ENCODE peak calls at places on chromosomes 3 and 15, in six cellular contexts. V, E, N, T, B and U are unnamed samples.

GRCh38 chr3:52190294-52190841 is 7.6 kb upstream of the ALAS1 start:
- DNase-seq in V (peak; percentile 78), E (peak; percentile 92), N (no peak), T (peak; percentile 49), B (no peak), U (no peak)

GRCh38 chr3:58059349-58060321 is 51.4 kb downstream of the FLNB start:
- DNase-seq in V (peak; percentile 80), E (peak; percentile 91), N (no peak), T (peak; percentile 99), B (no peak), U (no peak)

GRCh38 chr3:129025108-129025507 is 24.0 kb downstream of the EFCC1 start:
- DNase-seq in V (no peak), E (no peak), N (no peak), T (no peak), B (no peak), U (no peak)

GRCh38 chr3:8746780-8747345 is 13.3 kb downstream of the CAV3 start:
- DNase-seq in V (peak; percentile 38), E (no peak), N (no peak), T (no peak), B (no peak), U (no peak)

GRCh38 chr15:76198456-76199105 is 112.7 kb downstream of the ETFA start:
- DNase-seq in V (no peak), E (no peak), N (no peak), T (no peak), B (no peak), U (no peak)

GRCh38 chr15:35281515-35281914 is 196.4 kb upstream of the NANOGP8 start:
- DNase-seq in V (no peak), E (peak; percentile 11), N (no peak), T (peak; percentile 70), B (peak; percentile 69), U (peak; percentile 87)

GRCh38 chr3:97958396-97958795 is 13.8 kb downstream of the RIOX2 start:
- DNase-seq in V (peak; percentile 48), E (no peak), N (no peak), T (peak; percentile 52), B (no peak), U (no peak)

GRCh38 chr3:136239094-136239493 is 11.0 kb upstream of the PCCB start:
- DNase-seq in V (no peak), E (no peak), N (no peak), T (no peak), B (no peak), U (peak; percentile 23)

GRCh38 chr3:69161587-69162196 is 39.3 kb upstream of the LMOD3 start:
- DNase-seq in V (peak; percentile 71), E (peak; percentile 71), N (no peak), T (peak; percentile 53), B (peak; percentile 59), U (peak; percentile 52)

GRCh38 chr3:48155122-48155521 is 33.1 kb downstream of the CDC25A start:
- DNase-seq in V (peak; percentile 56), E (peak; percentile 60), N (no peak), T (peak; percentile 94), B (peak; percentile 95), U (peak; percentile 94)

GRCh38 chr3:126478581-126479310 is 3.1 kb upstream of the ZXDC start:
- DNase-seq in V (no peak), E (no peak), N (no peak), T (no peak), B (no peak), U (no peak)

GRCh38 chr3:59046839-59047238 is 3.0 kb downstream of the CFAP20DC start:
- DNase-seq in V (no peak), E (no peak), N (no peak), T (no peak), B (peak; percentile 42), U (peak; percentile 59)

GRCh38 chr3:64518496-64518895 is 169.3 kb downstream of the ADAMTS9 start:
- DNase-seq in V (no peak), E (no peak), N (no peak), T (no peak), B (peak; percentile 84), U (peak; percentile 5)

GRCh38 chr3:102936511-102936910 is 501.7 kb downstream of the ZPLD1 start:
- DNase-seq in V (no peak), E (peak; percentile 21), N (no peak), T (no peak), B (no peak), U (no peak)

GRCh38 chr3:17741621-17742091 is 775 bp downstream of the TBC1D5 start:
- DNase-seq in V (no peak), E (peak; percentile 73), N (no peak), T (no peak), B (no peak), U (no peak)

GRCh38 chr3:195009607-195010006 is 261.4 kb downstream of the XXYLT1 start:
- DNase-seq in V (no peak), E (no peak), N (no peak), T (no peak), B (no peak), U (no peak)

GRCh38 chr3:119831022-119831421 is 49.1 kb downstream of the NR1I2 start:
- DNase-seq in V (peak; percentile 20), E (no peak), N (no peak), T (no peak), B (no peak), U (peak; percentile 41)

GRCh38 chr15:80475572-80475971 is 71.4 kb downstream of the ARNT2 start:
- DNase-seq in V (no peak), E (no peak), N (no peak), T (no peak), B (no peak), U (no peak)

GRCh38 chr3:151819910-151820309 is 6.0 kb downstream of the AADAC start:
- DNase-seq in V (no peak), E (no peak), N (no peak), T (no peak), B (no peak), U (no peak)

GRCh38 chr3:148957586-148957985 is 33.8 kb upstream of the GYG1 start:
- DNase-seq in V (peak; percentile 27), E (no peak), N (no peak), T (no peak), B (no peak), U (peak; percentile 27)

GRCh38 chr3:170044280-170044679 is 6.5 kb downstream of the GPR160 start:
- DNase-seq in V (no peak), E (no peak), N (no peak), T (no peak), B (no peak), U (no peak)

GRCh38 chr3:63355809-63356208 is 77.7 kb downstream of the SYNPR start:
- DNase-seq in V (peak; percentile 3), E (no peak), N (no peak), T (no peak), B (no peak), U (no peak)

GRCh38 chr15:86010891-86011290 is 68.8 kb upstream of the AGBL1 start:
- DNase-seq in V (no peak), E (no peak), N (no peak), T (no peak), B (no peak), U (no peak)

GRCh38 chr15:31366169-31366734 is 39.6 kb downstream of the KLF13 start:
- DNase-seq in V (peak; percentile 54), E (peak; percentile 51), N (no peak), T (no peak), B (no peak), U (no peak)

GRCh38 chr3:161977063-161977462 is 480.5 kb downstream of the OTOL1 start:
- DNase-seq in V (no peak), E (peak; percentile 50), N (no peak), T (peak; percentile 44), B (peak; percentile 25), U (peak; percentile 41)

GRCh38 chr3:188294823-188295487 is 141.0 kb downstream of the LPP start:
- DNase-seq in V (peak; percentile 90), E (peak; percentile 94), N (no peak), T (peak; percentile 96), B (peak; percentile 89), U (peak; percentile 94)
- H3K4me3 ChIP-seq in V (no peak overlapping the region), E (no peak overlapping the region), N (peak overlapping the region; percentile 28), T (no peak overlapping the region), B (no peak overlapping the region), U (peak overlapping the region; percentile 22)

GRCh38 chr3:27354161-27354560 is 15.0 kb downstream of the NEK10 start:
- DNase-seq in V (no peak), E (no peak), N (no peak), T (no peak), B (no peak), U (no peak)
- H3K4me3 ChIP-seq in V (no peak overlapping the region), E (no peak overlapping the region), N (no peak overlapping the region), T (no peak overlapping the region), B (no peak overlapping the region), U (no peak overlapping the region)

DNA sequence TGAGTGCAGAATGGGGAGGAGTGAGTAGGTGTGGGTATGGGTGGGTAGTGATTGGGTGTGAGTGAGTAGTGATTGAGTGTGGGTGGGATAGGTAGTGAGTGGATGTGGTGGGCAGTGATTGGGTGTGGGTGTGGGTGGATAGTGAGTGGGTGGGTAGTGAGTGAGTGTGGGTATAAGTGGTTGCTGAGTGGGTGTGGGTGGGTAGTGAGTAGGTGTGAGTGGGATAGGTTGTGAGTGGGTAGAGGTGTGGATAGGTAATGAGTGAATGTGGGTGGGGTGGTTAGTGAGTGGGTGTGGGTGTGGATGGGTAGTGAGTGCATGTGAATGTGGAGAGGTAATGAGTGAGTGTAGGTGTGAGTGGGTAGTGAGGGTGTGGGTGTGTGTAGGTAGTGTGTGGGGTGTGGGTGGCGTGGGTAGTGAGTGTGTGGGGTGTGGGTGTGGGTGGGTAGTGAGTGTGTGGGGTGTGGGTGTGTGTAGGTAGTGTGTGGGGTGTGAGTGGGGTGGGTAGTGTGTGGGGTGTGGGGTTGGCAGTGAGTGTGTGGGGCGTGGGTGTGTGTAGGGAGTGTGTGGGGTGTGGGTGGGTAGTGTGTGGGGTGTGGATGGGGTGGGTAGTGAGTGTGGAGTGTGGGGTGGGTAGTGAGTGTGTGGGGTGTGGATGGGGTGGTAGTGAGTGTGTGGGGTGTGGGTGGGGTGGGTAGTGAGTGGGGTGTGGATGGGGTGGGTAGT is 5.3 kb downstream of the MINAR1 start:
- DNase-seq in V (no peak), E (no peak), N (peak; percentile 45), T (no peak), B (no peak), U (no peak)
- H3K4me3 ChIP-seq in V (no peak overlapping the region), E (no peak overlapping the region), N (no peak overlapping the region), T (no peak overlapping the region), B (no peak overlapping the region), U (no peak overlapping the region)

GRCh38 chr15:40340740-40341400 is at the start of gene CCDC9B:
- DNase-seq in V (peak; percentile 91), E (peak; percentile 91), N (peak; percentile 96), T (peak; percentile 84), B (peak; percentile 87), U (peak; percentile 93)

GRCh38 chr15:40340038-40340739 is 550 bp downstream of the CCDC9B start:
- DNase-seq in V (peak; percentile 82), E (peak; percentile 76), N (no peak), T (peak; percentile 73), B (peak; percentile 41), U (peak; percentile 52)

GRCh38 chr15:40338041-40338657 is 2.6 kb downstream of the CCDC9B start:
- DNase-seq in V (peak; percentile 76), E (peak; percentile 57), N (no peak), T (peak; percentile 60), B (peak; percentile 73), U (peak; percentile 73)

GRCh38 chr15:40338921-40339620 is 1.7 kb downstream of the CCDC9B start:
- DNase-seq in V (peak; percentile 76), E (peak; percentile 58), N (no peak), T (peak; percentile 93), B (peak; percentile 88), U (peak; percentile 99)

DNA sequence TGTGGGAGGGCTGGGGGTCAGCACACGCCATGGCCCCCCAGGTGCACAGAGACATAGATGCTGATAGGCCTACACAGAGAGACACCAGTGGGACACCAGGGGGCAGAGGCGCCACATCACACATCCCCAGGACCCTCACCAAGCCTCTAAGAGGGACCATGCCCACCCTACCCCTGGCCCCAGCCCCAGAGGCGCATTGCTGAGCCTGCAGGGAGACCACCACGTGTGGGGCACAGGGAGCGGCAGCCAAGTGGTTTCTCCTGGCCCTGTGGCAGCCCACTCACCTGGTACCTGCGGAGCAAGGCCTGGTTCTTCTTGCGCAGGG is 1.2 kb downstream of the CCDC9B start:
- DNase-seq in V (no peak), E (no peak), N (no peak), T (no peak), B (no peak), U (no peak)
- H3K4me3 ChIP-seq in V (no peak overlapping the region), E (peak overlapping the region; percentile 59), N (peak overlapping the region; percentile 64), T (peak overlapping the region; percentile 45), B (peak overlapping the region; percentile 54), U (peak overlapping the region; percentile 75)